ENCODE peak calls at places on chromosomes 16 and 17, in seven cellular contexts. Y is hypothalamus; K is stimulated activated effector memory CD8-positive, alpha-beta T cell treated with anti-CD3 and anti-CD28 coated beads, Interleukin-12 subunit alpha, Interleukin-12 subunit beta, amount 100 ng/mL, for 72 hours; I is T-helper 2 cell; U is central memory CD4-positive, alpha-beta T cell; P is sigmoid colon; M is hippocampal formation. N is an unnamed sample.

GRCh38 chr16:49660647-49661046 is 195.3 kb downstream of the ZNF423 start:
- DNase-seq in Y (no peak), K (no peak), I (no peak), U (no peak), P (no peak), M (no peak), N (no peak)

GRCh38 chr16:85391769-85392583 is 221.1 kb upstream of the GSE1 start:
- DNase-seq in Y (no peak), K (no peak), I (no peak), U (no peak), P (peak; percentile 62), M (no peak), N (no peak)

GRCh38 chr16:4064950-4065352 is 51.3 kb downstream of the ADCY9 start:
- DNase-seq in Y (no peak), K (no peak), I (peak; percentile 36), U (peak; percentile 40), P (peak; percentile 45), M (no peak), N (no peak)

GRCh38 chr17:79716183-79716797 is 14.5 kb upstream of the ENPP7 start:
- DNase-seq in Y (no peak), K (no peak), I (no peak), U (no peak), P (no peak), M (no peak), N (no peak)

GRCh38 chr17:78873519-78874340 is 29.3 kb downstream of the CEP295NL start:
- DNase-seq in Y (peak; percentile 61), K (no peak), I (no peak), U (no peak), P (no peak), M (peak; percentile 47), N (no peak)

GRCh38 chr16:30030841-30031413 is at the start of gene TLCD3B:
- DNase-seq in Y (no peak), K (no peak), I (no peak), U (no peak), P (no peak), M (no peak), N (no peak)

GRCh38 chr17:43846221-43846712 is 709 bp upstream of the CD300LG start:
- DNase-seq in Y (peak; percentile 61), K (peak; percentile 91), I (peak; percentile 28), U (peak; percentile 53), P (peak; percentile 94), M (peak; percentile 45), N (peak; percentile 70)

GRCh38 chr16:71344315-71344905 is 14.1 kb upstream of the CALB2 start:
- DNase-seq in Y (no peak), K (no peak), I (no peak), U (no peak), P (no peak), M (no peak), N (no peak)

GRCh38 chr17:56222255-56222654 is 69.0 kb downstream of the ANKFN1 start:
- DNase-seq in Y (no peak), K (no peak), I (no peak), U (no peak), P (no peak), M (no peak), N (no peak)

GRCh38 chr16:80577485-80578280 is 36.9 kb downstream of the DYNLRB2 start:
- DNase-seq in Y (no peak), K (no peak), I (no peak), U (no peak), P (no peak), M (no peak), N (no peak)

GRCh38 chr16:13401631-13402030 is 500.2 kb downstream of the SHISA9 start:
- DNase-seq in Y (no peak), K (no peak), I (no peak), U (no peak), P (no peak), M (no peak), N (no peak)

GRCh38 chr17:1056761-1057160 is 59.8 kb downstream of the TIMM22 start:
- DNase-seq in Y (no peak), K (no peak), I (no peak), U (no peak), P (no peak), M (no peak), N (no peak)

GRCh38 chr17:44503080-44503842 is at the start of gene GPATCH8:
- DNase-seq in Y (peak; percentile 80), K (peak; percentile 98), I (peak; percentile 94), U (peak; percentile 93), P (peak; percentile 97), M (peak; percentile 91), N (peak; percentile 94)

GRCh38 chr17:38508570-38508950 is 80.3 kb downstream of the ARHGAP23 start:
- DNase-seq in Y (no peak), K (no peak), I (no peak), U (no peak), P (no peak), M (no peak), N (no peak)

GRCh38 chr17:82980632-82981031 is 98.8 kb upstream of the METRNL start:
- DNase-seq in Y (no peak), K (peak; percentile 23), I (no peak), U (no peak), P (no peak), M (no peak), N (no peak)

GRCh38 chr17:66420961-66421371 is 118.6 kb downstream of the PRKCA start:
- DNase-seq in Y (no peak), K (no peak), I (no peak), U (no peak), P (no peak), M (no peak), N (no peak)

GRCh38 chr16:11187522-11187921 is 68.5 kb downstream of the SOCS1 start:
- DNase-seq in Y (no peak), K (no peak), I (no peak), U (no peak), P (no peak), M (no peak), N (no peak)

GRCh38 chr17:45218895-45219661 is 2.6 kb upstream of the FMNL1 start:
- DNase-seq in Y (peak; percentile 71), K (peak; percentile 96), I (peak; percentile 70), U (peak; percentile 76), P (peak; percentile 90), M (peak; percentile 64), N (peak; percentile 84)

GRCh38 chr17:68768804-68769203 is 167.6 kb upstream of the FAM20A start:
- DNase-seq in Y (no peak), K (no peak), I (no peak), U (no peak), P (no peak), M (no peak), N (no peak)

GRCh38 chr17:79116575-79117368 is 42.1 kb downstream of the ENGASE start:
- DNase-seq in Y (no peak), K (no peak), I (no peak), U (no peak), P (no peak), M (no peak), N (no peak)

GRCh38 chr16:1900452-1900774 is 17.8 kb downstream of the HS3ST6 start:
- DNase-seq in Y (no peak), K (no peak), I (no peak), U (no peak), P (no peak), M (no peak), N (no peak)

GRCh38 chr17:67696853-67697505 is 20.8 kb upstream of the NOL11 start:
- DNase-seq in Y (no peak), K (no peak), I (no peak), U (no peak), P (no peak), M (no peak), N (no peak)

GRCh38 chr16:11064846-11065245 is 120.5 kb downstream of the CLEC16A start:
- DNase-seq in Y (no peak), K (no peak), I (no peak), U (no peak), P (no peak), M (no peak), N (no peak)

GRCh38 chr17:34892864-34893263 is 68.4 kb downstream of the CCT6B start:
- DNase-seq in Y (no peak), K (no peak), I (no peak), U (peak; percentile 7), P (no peak), M (peak; percentile 5), N (peak; percentile 9)

N was measured in NCI-H446.